ENCODE peak calls at places on chromosomes 1 and 21, in four cellular contexts. N, J, G and D are unnamed samples.

GRCh38 chr1:194570449-194570848 is 1384.0 kb upstream of the B3GALT2 start:
- DNase-seq in N (no peak), J (peak), G (no peak), D (no peak)

GRCh38 chr1:37561794-37562132 is 5.0 kb downstream of the DNALI1 start:
- DNase-seq in N (no peak), J (peak), G (no peak), D (no peak)

GRCh38 chr1:89254658-89255287 is 17.9 kb downstream of the GBP5 start:
- DNase-seq in N (no peak), J (no peak), G (no peak), D (no peak)

GRCh38 chr1:42228938-42229337 is 64.4 kb upstream of the GUCA2A start:
- DNase-seq in N (no peak), J (no peak), G (no peak), D (no peak)

GRCh38 chr1:163877016-163877415 is 555.3 kb downstream of the NUF2 start:
- DNase-seq in N (no peak), J (peak), G (no peak), D (no peak)

GRCh38 chr21:31673513-31673912 is 14.0 kb downstream of the SOD1 start:
- DNase-seq in N (no peak), J (no peak), G (no peak), D (no peak)

GRCh38 chr1:24427469-24427862 is 11.9 kb downstream of the NIPAL3 start:
- DNase-seq in N (no peak), J (no peak), G (no peak), D (no peak)

GRCh38 chr1:216238844-216239243 is 184.4 kb downstream of the USH2A start:
- DNase-seq in N (no peak), J (no peak), G (no peak), D (no peak)

GRCh38 chr1:59678809-59679228 is 135.9 kb upstream of the HOOK1 start:
- DNase-seq in N (no peak), J (peak), G (no peak), D (no peak)

GRCh38 chr1:46539968-46540367 is 11.5 kb downstream of the KNCN start:
- DNase-seq in N (no peak), J (peak), G (no peak), D (no peak)

GRCh38 chr1:236147521-236148470 is 5.5 kb downstream of the GPR137B start:
- DNase-seq in N (no peak), J (no peak), G (no peak), D (no peak)

GRCh38 chr1:192284927-192285326 is 31.9 kb upstream of the RGS21 start:
- DNase-seq in N (no peak), J (no peak), G (no peak), D (no peak)

GRCh38 chr1:177340601-177341067 is 169.9 kb downstream of the BRINP2 start:
- DNase-seq in N (no peak), J (no peak), G (no peak), D (no peak)

GRCh38 chr1:240445369-240445768 is 166.6 kb downstream of the GREM2 start:
- DNase-seq in N (no peak), J (no peak), G (no peak), D (no peak)

GRCh38 chr1:27057389-27057788 is 44.7 kb upstream of the TENT5B start:
- DNase-seq in N (no peak), J (no peak), G (no peak), D (no peak)

GRCh38 chr21:39159342-39160063 is 23.7 kb downstream of the PSMG1 start:
- DNase-seq in N (no peak), J (no peak), G (no peak), D (no peak)

GRCh38 chr21:38793926-38794713 is 11.6 kb upstream of the ETS2 start:
- DNase-seq in N (no peak), J (no peak), G (no peak), D (no peak)

GRCh38 chr21:41210405-41211040 is 42.6 kb downstream of the BACE2 start:
- DNase-seq in N (no peak), J (peak), G (no peak), D (no peak)

GRCh38 chr1:200336111-200336845 is 73.6 kb downstream of the ZNF281 start:
- DNase-seq in N (no peak), J (peak), G (no peak), D (no peak)

GRCh38 chr1:32266926-32267645 is 16.0 kb downstream of the LCK start:
- DNase-seq in N (no peak), J (peak), G (no peak), D (no peak)

GRCh38 chr21:42755766-42756579 is 102.6 kb downstream of the PDE9A start:
- DNase-seq in N (no peak), J (no peak), G (no peak), D (peak)

GRCh38 chr1:84598846-84599741 is 24.9 kb upstream of the CTBS start:
- DNase-seq in N (no peak), J (peak), G (no peak), D (no peak)

GRCh38 chr1:177802304-177802703 is 167.6 kb downstream of the SEC16B start:
- DNase-seq in N (no peak), J (no peak), G (no peak), D (no peak)

GRCh38 chr1:29453502-29454240 is 217.3 kb downstream of the PTPRU start:
- DNase-seq in N (no peak), J (peak), G (no peak), D (no peak)

GRCh38 chr1:241857131-241857530 is 9.1 kb downstream of the EXO1 start:
- DNase-seq in N (no peak), J (no peak), G (no peak), D (no peak)

GRCh38 chr1:87723193-87723592 is 394.5 kb downstream of the LMO4 start:
- DNase-seq in N (no peak), J (no peak), G (no peak), D (no peak)

GRCh38 chr1:100249155-100249536 is 488 bp downstream of the DBT start:
- DNase-seq in N (no peak), J (no peak), G (no peak), D (no peak)

GRCh38 chr1:95650631-95651030 is 416.6 kb downstream of the RWDD3 start:
- DNase-seq in N (no peak), J (no peak), G (no peak), D (no peak)

GRCh38 chr1:110188116-110188618 is 21.9 kb upstream of the KCNC4 start:
- DNase-seq in N (no peak), J (peak), G (no peak), D (no peak)

GRCh38 chr1:86218859-86219258 is 62.3 kb upstream of the COL24A1 start:
- DNase-seq in N (no peak), J (no peak), G (no peak), D (no peak)

GRCh38 chr1:35398739-35399138 is 130.2 kb downstream of the ZMYM4 start:
- DNase-seq in N (no peak), J (no peak), G (no peak), D (no peak)

GRCh38 chr1:42730002-42730401 is 10.0 kb downstream of the CLDN19 start:
- DNase-seq in N (no peak), J (no peak), G (no peak), D (no peak)

GRCh38 chr1:155012052-155012546 is 9.5 kb downstream of the ZBTB7B start:
- DNase-seq in N (no peak), J (peak), G (no peak), D (peak)

DNA sequence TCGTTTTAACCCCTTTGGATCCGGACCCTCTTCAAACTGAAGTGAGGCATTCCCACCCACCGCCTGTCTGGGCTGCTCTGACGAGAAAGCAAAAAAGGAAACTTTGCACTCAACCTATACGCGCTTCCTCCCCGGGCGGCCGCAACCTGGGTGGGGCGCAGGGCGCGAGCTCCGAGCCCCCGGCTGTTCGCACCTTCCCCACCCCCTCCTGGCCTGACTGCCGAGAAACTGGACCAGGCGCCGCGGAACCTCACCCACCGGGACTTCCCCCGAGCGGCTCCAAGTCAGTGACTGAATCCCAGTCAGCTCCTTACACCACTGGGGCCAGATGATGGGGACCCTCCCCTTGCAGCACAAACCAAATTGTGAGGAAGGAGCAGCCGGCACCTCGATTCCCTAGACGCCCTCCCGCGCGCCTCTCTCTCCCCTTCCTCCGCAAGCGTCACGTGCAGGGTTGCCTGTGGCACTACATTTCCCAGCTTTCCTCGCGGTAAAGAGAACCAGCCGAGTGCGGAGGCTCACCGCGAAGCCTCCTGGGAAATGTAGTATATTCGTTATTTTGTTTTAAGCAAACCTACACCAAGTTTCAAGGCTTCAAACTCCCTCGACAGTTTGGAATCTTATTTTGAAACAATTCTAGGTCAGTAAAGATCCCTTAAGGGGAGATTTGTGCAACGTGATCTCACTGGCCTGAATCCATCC is at the start of gene RAB29:
- DNase-seq in N (peak), J (peak), G (peak), D (peak)
- H3K27ac ChIP-seq in N (peak), J (peak), G (no peak), D (peak)

GRCh38 chr1:116558140-116558549 is 12.7 kb downstream of the CD58 start:
- DNase-seq in N (no peak), J (no peak), G (no peak), D (no peak)
- H3K27ac ChIP-seq in N (no peak), J (no peak), G (no peak), D (no peak)

DNA sequence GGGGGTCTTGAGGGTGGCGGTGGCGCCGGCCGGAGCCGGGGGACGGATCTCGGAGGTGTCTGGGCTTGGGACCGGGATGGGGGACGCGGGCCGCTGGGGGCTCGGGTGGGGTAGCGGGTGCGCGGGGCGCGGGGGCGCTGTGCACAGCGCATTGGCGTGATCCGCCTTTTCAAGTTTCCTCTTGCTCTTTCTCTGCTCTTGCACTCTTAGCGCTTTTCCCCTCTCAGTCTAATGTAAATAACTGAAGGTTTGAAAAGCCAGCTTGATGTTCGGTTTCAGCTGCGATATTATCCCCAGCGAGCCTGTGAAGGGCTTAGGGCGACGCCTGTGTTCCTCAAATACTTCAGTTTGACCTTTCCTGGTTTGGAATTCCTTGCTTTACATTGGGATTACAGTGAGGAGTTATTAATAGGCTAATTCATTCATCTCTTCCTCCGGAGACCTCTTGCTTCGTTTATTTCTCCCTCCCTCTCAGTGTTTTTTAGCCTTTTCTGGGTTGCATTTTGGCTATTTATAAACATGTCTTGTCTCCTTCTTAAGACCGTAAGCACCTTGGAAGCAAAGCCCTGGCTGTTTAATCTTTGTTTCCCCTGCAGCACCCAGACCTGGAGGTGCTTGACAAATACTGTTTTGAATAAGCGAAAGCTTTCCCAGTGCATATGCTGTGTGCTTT is 673 bp downstream of the RAB4A start:
- DNase-seq in N (peak), J (peak), G (no peak), D (no peak)
- H3K27ac ChIP-seq in N (peak), J (peak), G (peak), D (peak)

DNA sequence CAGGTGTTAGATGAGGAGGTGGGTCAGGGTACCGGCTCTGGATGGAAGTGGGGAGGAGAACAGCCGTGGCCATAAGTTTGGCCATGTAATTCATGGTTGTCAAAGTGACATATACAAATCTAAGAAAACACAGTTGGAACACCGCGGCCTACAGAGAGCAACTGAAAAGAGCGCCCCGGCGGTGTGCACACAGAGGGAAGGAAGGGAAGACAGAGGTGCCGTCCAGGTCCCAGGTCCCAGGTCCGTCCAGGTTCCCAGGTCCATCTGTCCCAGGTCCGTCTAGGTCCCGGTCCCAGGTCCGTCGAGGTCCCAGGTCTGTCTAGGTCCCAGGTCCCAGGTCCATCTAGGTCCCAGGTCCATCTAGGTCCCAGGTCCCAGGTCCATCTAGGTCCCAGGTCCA is 4.5 kb upstream of the MRPL20 start:
- DNase-seq in N (no peak), J (no peak), G (no peak), D (no peak)
- H3K27ac ChIP-seq in N (no peak), J (no peak), G (no peak), D (no peak)

DNA sequence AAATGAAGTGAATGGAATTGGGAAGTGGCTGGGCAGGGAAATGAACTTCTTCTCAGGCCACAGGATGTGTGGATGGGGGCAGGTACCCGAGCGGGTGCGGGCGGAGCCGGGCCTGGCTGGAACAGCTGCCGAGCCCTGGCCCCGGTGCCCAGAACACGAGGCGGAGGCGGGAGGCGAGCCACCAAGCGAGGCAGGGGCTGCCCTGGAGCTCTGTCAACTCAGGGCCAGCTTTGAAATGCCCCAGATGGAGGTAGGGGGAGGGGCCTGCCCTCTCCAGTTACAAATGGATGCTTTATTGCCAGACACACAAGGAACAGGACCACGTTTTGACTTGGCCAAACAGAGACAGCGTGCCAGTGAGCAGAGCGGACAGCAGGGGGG is 240.3 kb downstream of the SDCCAG8 start:
- DNase-seq in N (no peak), J (no peak), G (no peak), D (peak)
- H3K27ac ChIP-seq in N (no peak), J (no peak), G (no peak), D (peak)